ENCODE peak calls at places on chromosome 17, in six cellular contexts. O is CD8-positive, alpha-beta T cell; P is fibroblast of the conjunctiva; H is HFFc6; A is endothelial cell; V is effector memory CD8-positive, alpha-beta T cell. Q is an unnamed sample.

GRCh38 chr17:41483991-41484826 is 3.3 kb upstream of the KRT35 start:
- DNase-seq in P (no peak), H (no peak), O (no peak), A (no peak), V (no peak), Q (peak)

GRCh38 chr17:9294661-9295210 is 273.4 kb downstream of the NTN1 start:
- DNase-seq in A (no peak), H (no peak), V (no peak), P (no peak), O (no peak), Q (no peak)

GRCh38 chr17:8243827-8244226 is 4.0 kb downstream of the CTC1 start:
- DNase-seq in O (no peak), A (no peak), H (no peak), P (no peak), V (no peak), Q (no peak)

GRCh38 chr17:68314916-68315535 is 23.7 kb downstream of the ARSG start:
- DNase-seq in H (no peak), P (no peak), A (no peak), V (peak), O (no peak), Q (no peak)

GRCh38 chr17:29292992-29293889 is 707 bp downstream of the NUFIP2 start:
- DNase-seq in P (no peak), H (peak), O (peak), V (peak), A (peak), Q (peak)

GRCh38 chr17:61402978-61403845 is 3.6 kb downstream of the TBX2 start:
- DNase-seq in O (no peak), H (peak), V (no peak), P (no peak), A (no peak), Q (peak)

GRCh38 chr17:81035389-81036127 is 607 bp downstream of the BAIAP2 start:
- DNase-seq in A (no peak), V (no peak), P (no peak), H (peak), O (no peak), Q (no peak)

GRCh38 chr17:7852262-7852670 is 2.6 kb upstream of the TMEM88 start:
- DNase-seq in P (no peak), V (no peak), O (no peak), A (no peak), H (no peak), Q (no peak)

GRCh38 chr17:33050611-33051140 is 59.0 kb downstream of the SPACA3 start:
- DNase-seq in V (no peak), O (no peak), P (no peak), A (no peak), H (no peak), Q (no peak)

GRCh38 chr17:78804777-78805176 is 22.7 kb upstream of the CYTH1 start:
- DNase-seq in V (no peak), H (no peak), O (no peak), P (no peak), A (no peak), Q (no peak)

GRCh38 chr17:17134952-17135340 is 71.2 kb downstream of the PLD6 start:
- DNase-seq in A (no peak), O (no peak), H (no peak), V (no peak), P (no peak), Q (peak)

GRCh38 chr17:10156579-10157488 is 41.6 kb downstream of the GAS7 start:
- DNase-seq in V (peak), P (no peak), O (no peak), A (no peak), H (no peak), Q (no peak)

GRCh38 chr17:80204626-80205468 is 15.3 kb downstream of the SGSH start:
- DNase-seq in H (no peak), O (no peak), V (no peak), A (no peak), P (no peak), Q (no peak)

GRCh38 chr17:8490256-8491023 is 54.8 kb downstream of the NDEL1 start:
- DNase-seq in H (no peak), P (no peak), V (no peak), O (no peak), A (no peak), Q (no peak)

GRCh38 chr17:78013683-78014467 is 55.4 kb downstream of the TNRC6C start:
- DNase-seq in V (peak), A (peak), O (peak), H (peak), P (peak), Q (peak)

GRCh38 chr17:45934044-45934979 is 40.0 kb downstream of the MAPT start:
- DNase-seq in O (no peak), H (no peak), V (no peak), A (no peak), P (no peak), Q (no peak)

GRCh38 chr17:3919123-3919624 is 2.9 kb upstream of the P2RX1 start:
- DNase-seq in H (no peak), V (no peak), O (no peak), P (no peak), A (no peak), Q (no peak)